ENCODE peak calls at places on chromosome 6, in five cellular contexts. W is brain microvascular endothelial cell, N is neural progenitor cell, R is H1, G is pancreas. P is an unnamed sample.

GRCh38 chr6:6806793-6807518 is 218.4 kb downstream of the LY86 start:
- DNase-seq in W (no peak), N (no peak), R (no peak), G (peak; percentile 47), P (no peak)

GRCh38 chr6:7865811-7866210 is 44.8 kb downstream of the TXNDC5 start:
- DNase-seq in W (no peak), N (no peak), R (no peak), G (no peak), P (no peak)

GRCh38 chr6:72968704-72969103 is 256.6 kb downstream of the KHDC1L start:
- DNase-seq in W (no peak), N (no peak), R (no peak), G (no peak), P (no peak)

GRCh38 chr6:87944541-87944954 is 103.1 kb upstream of the SPACA1 start:
- DNase-seq in W (peak; percentile 74), N (peak; percentile 49), R (no peak), G (peak; percentile 55), P (peak; percentile 10)

GRCh38 chr6:81822584-81822983 is 70.1 kb upstream of the TENT5A start:
- DNase-seq in W (no peak), N (no peak), R (no peak), G (no peak), P (no peak)

GRCh38 chr6:169215201-169215661 is 38.4 kb downstream of the THBS2 start:
- DNase-seq in W (no peak), N (no peak), R (no peak), G (no peak), P (no peak)

GRCh38 chr6:163394659-163395058 is 19.9 kb upstream of the QKI start:
- DNase-seq in W (no peak), N (no peak), R (no peak), G (no peak), P (no peak)

GRCh38 chr6:106381871-106382270 is 21.4 kb downstream of the CRYBG1 start:
- DNase-seq in W (no peak), N (no peak), R (no peak), G (no peak), P (no peak)

GRCh38 chr6:40672118-40672517 is 85.0 kb upstream of the LRFN2 start:
- DNase-seq in W (no peak), N (peak; percentile 28), R (no peak), G (no peak), P (no peak)

GRCh38 chr6:16471222-16471784 is 232.9 kb downstream of the GMPR start:
- DNase-seq in W (peak; percentile 39), N (no peak), R (no peak), G (no peak), P (no peak)

GRCh38 chr6:162873537-162873936 is 145.8 kb downstream of the PACRG start:
- DNase-seq in W (no peak), N (no peak), R (no peak), G (no peak), P (no peak)

GRCh38 chr6:147201885-147202515 is 2.2 kb upstream of the STXBP5 start:
- DNase-seq in W (peak; percentile 22), N (peak; percentile 38), R (no peak), G (peak; percentile 31), P (no peak)

GRCh38 chr6:57013501-57013900 is 33.0 kb upstream of the KIAA1586 start:
- DNase-seq in W (peak; percentile 41), N (no peak), R (no peak), G (no peak), P (peak; percentile 51)

GRCh38 chr6:44831002-44831610 is 443.6 kb downstream of the CDC5L start:
- DNase-seq in W (peak; percentile 16), N (peak; percentile 43), R (no peak), G (no peak), P (no peak)

GRCh38 chr6:7003041-7003440 is 104.7 kb upstream of the RREB1 start:
- DNase-seq in W (no peak), N (no peak), R (no peak), G (no peak), P (no peak)

GRCh38 chr6:106134906-106135634 is 48.9 kb downstream of the PRDM1 start:
- DNase-seq in W (no peak), N (no peak), R (no peak), G (no peak), P (no peak)

GRCh38 chr6:169255643-169256042 is 2.0 kb upstream of the THBS2 start:
- DNase-seq in W (no peak), N (no peak), R (no peak), G (no peak), P (no peak)

GRCh38 chr6:136784271-136784664 is 8.0 kb downstream of the MAP3K5 start:
- DNase-seq in W (no peak), N (no peak), R (no peak), G (no peak), P (no peak)

GRCh38 chr6:106858653-106859092 is 115.9 kb downstream of the CD24 start:
- DNase-seq in W (no peak), N (no peak), R (no peak), G (peak; percentile 25), P (peak; percentile 13)

GRCh38 chr6:4931530-4932505 is 72.0 kb downstream of the RPP40 start:
- DNase-seq in W (no peak), N (peak; percentile 36), R (peak; percentile 38), G (no peak), P (no peak)

GRCh38 chr6:132530293-132530974 is 7.6 kb upstream of the TAAR9 start:
- DNase-seq in W (peak; percentile 30), N (peak; percentile 77), R (peak; percentile 77), G (peak; percentile 58), P (peak; percentile 8)

GRCh38 chr6:6546318-6547110 is 42.0 kb upstream of the LY86 start:
- DNase-seq in W (no peak), N (peak; percentile 79), R (peak; percentile 75), G (peak; percentile 28), P (no peak)

GRCh38 chr6:14924126-14925024 is 321.5 kb upstream of the JARID2 start:
- DNase-seq in W (no peak), N (peak; percentile 77), R (peak; percentile 62), G (no peak), P (no peak)
- H3K4me3 ChIP-seq in W (no peak overlapping the region), N (no peak overlapping the region), R (no peak overlapping the region), G (no peak overlapping the region), P (no peak overlapping the region)

DNA sequence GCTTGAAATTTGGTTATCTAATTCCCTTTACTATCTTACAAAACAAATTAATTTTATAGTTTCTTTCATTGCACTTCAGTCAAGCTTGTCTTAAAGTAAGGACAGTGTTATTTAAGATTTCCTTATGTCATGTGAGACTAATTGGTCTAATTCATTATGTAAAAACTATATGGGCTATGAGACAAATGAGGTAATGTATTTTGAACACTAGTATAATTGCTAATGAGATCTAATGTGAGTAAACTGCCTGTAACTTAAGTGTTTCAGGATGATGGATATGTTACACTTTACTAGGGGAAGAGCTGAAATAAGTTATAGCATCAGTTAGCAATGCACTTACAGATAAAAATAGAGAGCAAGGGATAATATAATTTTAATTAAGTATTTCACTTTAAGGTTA is 386.3 kb upstream of the MAP3K7 start:
- DNase-seq in W (no peak), N (no peak), R (no peak), G (no peak), P (no peak)
- H3K4me3 ChIP-seq in W (no peak overlapping the region), N (no peak overlapping the region), R (no peak overlapping the region), G (no peak overlapping the region), P (no peak overlapping the region)

GRCh38 chr6:139569561-139569960 is 195.1 kb upstream of the CITED2 start:
- DNase-seq in W (peak; percentile 42), N (no peak), R (no peak), G (no peak), P (peak; percentile 5)

GRCh38 chr6:139568157-139568955 is 193.9 kb upstream of the CITED2 start:
- DNase-seq in W (no peak), N (no peak), R (no peak), G (no peak), P (no peak)

GRCh38 chr6:139567095-139567494 is 192.6 kb upstream of the CITED2 start:
- DNase-seq in W (no peak), N (no peak), R (no peak), G (no peak), P (no peak)

GRCh38 chr6:139570166-139570565 is 195.7 kb upstream of the CITED2 start:
- DNase-seq in W (no peak), N (no peak), R (no peak), G (no peak), P (no peak)

DNA sequence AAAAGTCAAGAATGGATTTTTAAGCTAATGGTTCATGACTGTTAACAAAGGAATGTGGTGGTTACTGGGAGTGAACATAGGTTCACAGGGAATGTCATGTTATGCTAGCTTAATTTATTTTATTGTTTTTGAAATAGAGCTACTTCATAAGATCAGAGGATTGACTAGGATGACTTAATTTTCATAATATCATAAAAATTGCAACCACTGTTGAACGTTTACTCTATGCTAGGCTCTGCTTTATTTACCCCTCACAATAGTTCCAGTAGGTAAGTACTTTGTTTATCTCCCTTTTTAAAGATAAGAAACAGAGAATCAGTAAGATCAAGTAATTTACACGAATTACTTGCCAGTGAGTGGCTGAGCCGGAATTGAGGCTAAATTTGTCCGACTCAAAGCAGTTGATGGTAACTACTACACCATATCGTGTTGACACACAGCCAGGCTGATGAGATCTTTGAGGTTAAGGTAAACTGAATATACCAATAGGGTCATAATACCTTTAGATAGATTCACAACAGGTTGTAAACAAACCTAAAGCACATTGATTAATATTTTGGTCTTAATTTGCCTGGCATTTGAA is 194.6 kb upstream of the CITED2 start:
- DNase-seq in W (peak; percentile 61), N (no peak), R (no peak), G (no peak), P (peak; percentile 60)
- H3K4me3 ChIP-seq in W (no peak overlapping the region), N (no peak overlapping the region), R (no peak overlapping the region), G (no peak overlapping the region), P (no peak overlapping the region)

GRCh38 chr6:28537509-28538140 is 11.9 kb downstream of the GPX5 start:
- DNase-seq in W (peak; percentile 57), N (peak; percentile 65), R (peak; percentile 76), G (no peak), P (no peak)
- H3K4me3 ChIP-seq in W (peak overlapping the region; percentile 41), N (peak overlapping the region; percentile 63), R (peak overlapping the region; percentile 92), G (no peak overlapping the region), P (no peak overlapping the region)

DNA sequence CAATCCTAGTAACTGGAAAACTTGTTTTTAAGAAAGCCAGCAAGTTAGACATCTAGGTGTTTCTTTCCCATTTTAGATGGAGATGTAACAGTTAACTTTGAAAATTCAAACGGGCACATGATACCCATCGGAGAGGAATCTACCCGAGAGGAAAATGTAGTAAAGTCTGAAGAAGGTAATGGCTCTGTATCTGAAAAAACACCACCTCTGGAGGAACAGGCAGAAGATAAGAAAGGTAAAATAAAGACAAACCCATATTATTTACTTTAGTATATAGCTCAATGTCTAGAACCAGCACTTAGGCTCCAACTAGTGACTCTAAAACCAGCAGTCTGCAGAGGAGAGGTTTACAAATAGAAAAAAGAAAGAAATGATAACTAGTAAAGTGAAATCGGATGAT is 75.9 kb downstream of the PHACTR2 start:
- DNase-seq in W (no peak), N (no peak), R (no peak), G (no peak), P (no peak)
- H3K4me3 ChIP-seq in W (no peak overlapping the region), N (no peak overlapping the region), R (no peak overlapping the region), G (no peak overlapping the region), P (no peak overlapping the region)

DNA sequence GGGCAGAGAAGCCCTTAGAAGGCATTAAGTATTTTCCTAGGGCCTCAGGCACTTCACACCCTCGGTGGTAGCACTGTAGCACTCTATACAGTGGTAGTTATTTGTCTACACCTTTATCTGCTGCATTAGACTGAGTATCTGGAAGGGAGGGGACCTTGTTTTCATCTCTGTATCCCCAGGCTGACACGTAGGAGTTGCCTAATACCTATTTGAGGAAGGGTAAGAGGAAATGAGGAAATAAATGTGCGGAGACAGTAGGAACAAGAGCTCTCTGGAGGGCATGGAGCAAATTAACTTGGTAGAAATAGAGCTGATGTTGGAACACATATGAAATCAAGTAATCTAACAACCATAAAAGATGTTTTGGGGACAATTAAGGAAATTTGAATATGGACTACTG is 3.9 kb downstream of the CNPY3 start:
- DNase-seq in W (no peak), N (no peak), R (no peak), G (no peak), P (no peak)
- H3K4me3 ChIP-seq in W (no peak overlapping the region), N (no peak overlapping the region), R (no peak overlapping the region), G (no peak overlapping the region), P (no peak overlapping the region)

P was measured in AG09309.